ENCODE peak calls at places on chromosomes 7 and 10, in nine cellular contexts. E, T, P, I, X, H, K, S and J are unnamed samples.

GRCh38 chr10:44969854-44970253 is 8.8 kb downstream of the DEPP1 start:
- DNase-seq in K (no peak), S (no peak), E (no peak), H (no peak), T (no peak), P (no peak), X (no peak), I (no peak), J (no peak)

GRCh38 chr10:110522365-110522988 is 24.8 kb downstream of the DUSP5 start:
- DNase-seq in H (no peak), I (no peak), X (no peak), K (no peak), E (no peak), T (peak), S (no peak), P (no peak), J (no peak)

GRCh38 chr7:36039243-36039642 is 113.8 kb upstream of the EEPD1 start:
- DNase-seq in T (no peak), E (no peak), P (no peak), K (no peak), H (no peak), S (no peak), I (no peak), X (no peak), J (no peak)

GRCh38 chr7:7785349-7785973 is 67.1 kb upstream of the RPA3 start:
- DNase-seq in S (no peak), P (no peak), I (no peak), K (no peak), E (no peak), H (no peak), X (no peak), T (no peak), J (no peak)

GRCh38 chr7:34163956-34164355 is 258.6 kb downstream of the BMPER start:
- DNase-seq in E (no peak), S (no peak), H (no peak), P (no peak), K (no peak), I (no peak), T (no peak), X (no peak), J (no peak)

GRCh38 chr7:65980478-65981250 is 1.3 kb downstream of the GUSB start:
- DNase-seq in X (peak), H (no peak), E (no peak), P (peak), I (no peak), S (peak), K (peak), T (peak), J (peak)

GRCh38 chr10:123893651-123894050 is 2.0 kb upstream of the CPXM2 start:
- DNase-seq in I (no peak), P (no peak), X (no peak), K (no peak), H (no peak), E (no peak), T (no peak), S (no peak), J (no peak)

GRCh38 chr7:10939237-10939910 is 34.3 kb upstream of the PHF14 start:
- DNase-seq in K (no peak), P (no peak), E (no peak), S (no peak), I (no peak), T (no peak), X (no peak), H (no peak), J (no peak)

GRCh38 chr10:69733791-69734261 is 67.9 kb upstream of the COL13A1 start:
- DNase-seq in I (no peak), X (no peak), H (no peak), S (no peak), T (peak), K (no peak), E (no peak), P (no peak), J (no peak)

GRCh38 chr10:1404953-1405260 is 332.4 kb downstream of the ADARB2 start:
- DNase-seq in K (no peak), X (no peak), P (no peak), T (no peak), S (no peak), E (no peak), H (no peak), I (no peak), J (no peak)

GRCh38 chr7:84009051-84009450 is 185.5 kb downstream of the SEMA3A start:
- DNase-seq in E (no peak), X (no peak), I (no peak), T (peak), S (no peak), P (no peak), H (no peak), K (no peak), J (no peak)

GRCh38 chr7:145753004-145753403 is 363.6 kb upstream of the CNTNAP2 start:
- DNase-seq in H (no peak), K (no peak), X (no peak), S (no peak), P (no peak), T (no peak), E (no peak), I (no peak), J (no peak)

GRCh38 chr7:116173051-116174028 is 37.0 kb upstream of the TES start:
- DNase-seq in X (no peak), E (peak), I (no peak), H (peak), S (no peak), K (no peak), P (peak), T (peak), J (no peak)

GRCh38 chr7:3233301-3233700 is 67.8 kb upstream of the SDK1 start:
- DNase-seq in P (no peak), K (no peak), X (no peak), E (no peak), T (no peak), H (no peak), I (no peak), S (no peak), J (no peak)

GRCh38 chr10:104029528-104029875 is 56.2 kb downstream of the COL17A1 start:
- DNase-seq in E (no peak), S (no peak), K (no peak), T (peak), P (no peak), X (no peak), H (no peak), I (no peak), J (no peak)

GRCh38 chr10:71741029-71741428 is 21.5 kb upstream of the C10orf105 start:
- DNase-seq in P (no peak), T (no peak), K (no peak), H (no peak), E (no peak), I (no peak), S (no peak), X (no peak), J (no peak)

GRCh38 chr10:70931168-70931805 is 42.9 kb upstream of the PCBD1 start:
- DNase-seq in K (no peak), T (no peak), I (peak), P (no peak), E (no peak), X (no peak), H (no peak), S (no peak), J (no peak)

GRCh38 chr7:1512781-1513656 is 8.8 kb upstream of the INTS1 start:
- DNase-seq in I (no peak), P (peak), T (peak), E (no peak), K (peak), S (no peak), X (peak), H (no peak), J (no peak)